ENCODE peak calls at places on chromosomes 6 and 20, in four cellular contexts. One of them, this sample, is unnamed.

GRCh38 chr6:98636941-98637340 is 197.4 kb upstream of the POU3F2 start:
- DNase-seq in A549: no peak
- DNase-seq in HepG2: no peak
- DNase-seq in K562: no peak
- DNase-seq in this sample: no peak

GRCh38 chr6:9056556-9056955 is 621.2 kb upstream of the SLC35B3 start:
- DNase-seq in A549: no peak
- DNase-seq in HepG2: no peak
- DNase-seq in K562: no peak
- DNase-seq in this sample: no peak

GRCh38 chr6:131821408-131821807 is 13.6 kb downstream of the ENPP1 start:
- DNase-seq in A549: no peak
- DNase-seq in HepG2: no peak
- DNase-seq in K562: no peak
- DNase-seq in this sample: no peak

GRCh38 chr6:21612067-21612745 is 18.7 kb downstream of the SOX4 start:
- DNase-seq in A549: no peak
- DNase-seq in HepG2: no peak
- DNase-seq in K562: no peak
- DNase-seq in this sample: no peak

GRCh38 chr6:8013763-8014162 is 50.4 kb downstream of the BLOC1S5 start:
- DNase-seq in A549: no peak
- DNase-seq in HepG2: no peak
- DNase-seq in K562: no peak
- DNase-seq in this sample: no peak

GRCh38 chr6:43878127-43878634 is 108.2 kb downstream of the VEGFA start:
- DNase-seq in A549: no peak
- DNase-seq in HepG2: no peak
- DNase-seq in K562: no peak
- DNase-seq in this sample: no peak

GRCh38 chr20:16575390-16576140 is 2.3 kb upstream of the KIF16B start:
- DNase-seq in A549: no peak
- DNase-seq in HepG2: no peak
- DNase-seq in K562: no peak
- DNase-seq in this sample: no peak

GRCh38 chr20:21529863-21530262 is 16.0 kb upstream of the NKX2-2 start:
- DNase-seq in A549: no peak
- DNase-seq in HepG2: peak
- DNase-seq in K562: no peak
- DNase-seq in this sample: no peak

GRCh38 chr6:155264704-155265320 is 999 bp downstream of the CLDN20 start:
- DNase-seq in A549: no peak
- DNase-seq in HepG2: no peak
- DNase-seq in K562: no peak
- DNase-seq in this sample: no peak

GRCh38 chr20:24690408-24690807 is 221.0 kb downstream of the SYNDIG1 start:
- DNase-seq in A549: no peak
- DNase-seq in HepG2: no peak
- DNase-seq in K562: no peak
- DNase-seq in this sample: no peak

GRCh38 chr6:136201735-136202134 is 48.4 kb downstream of the MTFR2 start:
- DNase-seq in A549: peak
- DNase-seq in HepG2: no peak
- DNase-seq in K562: no peak
- DNase-seq in this sample: no peak

GRCh38 chr6:122770835-122771601 is 8.5 kb upstream of the FABP7 start:
- DNase-seq in A549: no peak
- DNase-seq in HepG2: peak
- DNase-seq in K562: no peak
- DNase-seq in this sample: no peak

GRCh38 chr6:94389218-94389617 is 969.9 kb upstream of the EPHA7 start:
- DNase-seq in A549: no peak
- DNase-seq in HepG2: no peak
- DNase-seq in K562: no peak
- DNase-seq in this sample: no peak

GRCh38 chr6:94394822-94395221 is 975.5 kb upstream of the EPHA7 start:
- DNase-seq in A549: no peak
- DNase-seq in HepG2: no peak
- DNase-seq in K562: no peak
- DNase-seq in this sample: no peak
- TF ChIP-seq CHD4 in A549: no peak
- TF ChIP-seq CHD4 in HepG2: no peak
- TF ChIP-seq CHD4 in K562: no peak
- TF ChIP-seq CHD4 in this sample: no peak

DNA sequence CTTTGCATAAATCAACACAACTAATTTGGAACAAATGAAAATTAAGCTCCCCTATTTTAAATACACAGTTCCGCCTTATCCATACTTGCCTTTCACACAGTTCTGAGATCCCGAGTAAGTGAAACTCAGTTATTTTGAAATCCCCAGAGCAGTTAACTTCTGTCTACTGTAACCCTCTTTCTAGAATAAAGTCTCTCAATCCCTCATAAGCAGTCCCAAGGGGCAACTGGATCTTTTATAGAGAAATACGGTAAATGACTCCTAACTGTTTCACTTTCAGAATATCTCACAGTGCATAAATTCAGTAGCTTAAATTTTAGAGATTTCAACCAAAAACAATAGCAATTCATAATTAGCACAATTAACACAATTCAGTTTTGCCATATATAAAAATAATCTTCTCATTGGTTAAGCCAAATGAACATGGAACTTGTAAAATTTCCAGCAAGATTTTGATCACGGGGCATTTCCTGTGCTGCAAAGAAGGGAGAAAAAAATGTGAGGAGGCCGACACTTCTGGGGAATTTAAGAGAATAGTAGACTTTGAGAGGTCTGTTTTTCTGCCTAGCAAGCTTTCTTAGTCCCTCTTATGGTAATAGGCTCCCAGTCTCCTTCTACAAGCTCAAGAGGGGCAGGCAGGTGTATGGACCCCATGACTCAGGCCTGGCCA is 78.3 kb downstream of the KIF6 start:
- DNase-seq in A549: no peak
- DNase-seq in HepG2: no peak
- DNase-seq in K562: no peak
- DNase-seq in this sample: peak
- TF ChIP-seq CHD4 in A549: no peak
- TF ChIP-seq CHD4 in HepG2: no peak
- TF ChIP-seq CHD4 in K562: no peak
- TF ChIP-seq CHD4 in this sample: no peak

GRCh38 chr6:52726741-52727535 is 36.3 kb downstream of the GSTA2 start:
- DNase-seq in A549: no peak
- DNase-seq in HepG2: no peak
- DNase-seq in K562: no peak
- DNase-seq in this sample: no peak

GRCh38 chr6:52731719-52732118 is 31.6 kb downstream of the GSTA2 start:
- DNase-seq in A549: no peak
- DNase-seq in HepG2: no peak
- DNase-seq in K562: no peak
- DNase-seq in this sample: no peak

GRCh38 chr6:52727908-52728307 is 35.4 kb downstream of the GSTA2 start:
- DNase-seq in A549: no peak
- DNase-seq in HepG2: no peak
- DNase-seq in K562: no peak
- DNase-seq in this sample: no peak

GRCh38 chr6:52728394-52728793 is 34.9 kb downstream of the GSTA2 start:
- DNase-seq in A549: no peak
- DNase-seq in HepG2: no peak
- DNase-seq in K562: no peak
- DNase-seq in this sample: no peak

DNA sequence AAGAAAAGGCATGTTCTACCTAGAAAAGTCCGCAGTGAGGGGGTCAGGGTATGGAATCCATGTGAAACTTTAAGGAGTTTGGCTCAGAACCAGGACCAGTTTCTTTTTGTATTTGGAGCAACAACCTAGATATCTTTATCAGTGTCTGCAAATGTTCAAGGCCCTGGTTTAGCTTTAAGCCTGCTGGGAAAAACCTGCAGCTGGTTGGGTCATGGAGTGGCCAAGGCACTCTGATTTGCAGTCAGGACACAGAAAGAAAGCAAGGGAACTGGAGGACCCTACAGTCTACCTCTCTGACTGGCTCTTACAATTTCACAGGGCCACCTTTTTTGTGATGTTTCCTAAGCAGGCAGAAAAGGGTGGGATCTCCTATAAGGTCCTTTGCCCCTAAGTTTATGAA is 33.7 kb downstream of the GSTA2 start:
- DNase-seq in A549: no peak
- DNase-seq in HepG2: no peak
- DNase-seq in K562: no peak
- DNase-seq in this sample: no peak
- TF ChIP-seq CHD4 in A549: no peak
- TF ChIP-seq CHD4 in HepG2: no peak
- TF ChIP-seq CHD4 in K562: no peak
- TF ChIP-seq CHD4 in this sample: no peak

GRCh38 chr6:139597781-139598368 is 223.4 kb upstream of the CITED2 start:
- DNase-seq in A549: peak
- DNase-seq in HepG2: peak
- DNase-seq in K562: no peak
- DNase-seq in this sample: no peak
- TF ChIP-seq CHD4 in A549: no peak
- TF ChIP-seq CHD4 in HepG2: no peak
- TF ChIP-seq CHD4 in K562: no peak
- TF ChIP-seq CHD4 in this sample: no peak

DNA sequence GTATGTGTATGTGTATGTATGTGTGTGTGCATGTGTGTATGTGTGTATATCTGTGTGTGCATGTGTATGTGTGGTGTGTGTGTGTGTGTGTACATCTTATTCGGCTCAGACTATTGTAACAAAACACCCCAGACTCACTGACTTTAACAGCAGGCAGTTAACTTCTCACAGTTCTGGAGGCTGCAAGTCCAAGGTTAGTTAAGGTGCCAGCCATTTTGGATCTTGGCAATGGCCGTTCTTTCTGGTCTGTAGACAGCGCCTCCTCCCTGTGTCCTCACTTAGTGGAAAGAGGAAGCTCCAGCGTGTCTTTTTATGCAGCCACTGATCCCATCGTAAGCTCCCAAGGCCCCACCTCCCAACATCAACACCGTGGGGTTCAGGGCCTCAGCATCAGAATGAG is 128.3 kb upstream of the THBS2 start:
- DNase-seq in A549: no peak
- DNase-seq in HepG2: no peak
- DNase-seq in K562: no peak
- DNase-seq in this sample: no peak
- TF ChIP-seq CHD4 in A549: no peak
- TF ChIP-seq CHD4 in HepG2: no peak
- TF ChIP-seq CHD4 in K562: no peak
- TF ChIP-seq CHD4 in this sample: no peak

GRCh38 chr6:105805581-105806023 is 280.5 kb upstream of the PRDM1 start:
- DNase-seq in A549: no peak
- DNase-seq in HepG2: no peak
- DNase-seq in K562: peak
- DNase-seq in this sample: no peak
- TF ChIP-seq CHD4 in A549: no peak
- TF ChIP-seq CHD4 in HepG2: no peak
- TF ChIP-seq CHD4 in K562: no peak
- TF ChIP-seq CHD4 in this sample: no peak

This sample was measured in GM12878.